ENCODE peak calls at places on chromosomes 6 and 20, in ten cellular contexts. X is CD4-positive, alpha-beta T cell; O is MM.1S; R is WERI-Rb-1; L is GM23248; K is H9; D is hepatocyte; C is tibial nerve; J is brain microvascular endothelial cell; P is uterus. W is an unnamed sample.

GRCh38 chr20:23265226-23265625 is 85.4 kb upstream of the NXT1 start:
- DNase-seq in X (no peak), P (no peak), R (no peak), D (no peak), J (peak), C (no peak), K (no peak), L (peak), O (no peak), W (no peak)

GRCh38 chr20:41366546-41367392 is at the start of gene EMILIN3:
- DNase-seq in P (no peak), O (no peak), C (no peak), L (peak), X (no peak), J (no peak), R (peak), D (peak), K (peak), W (no peak)

GRCh38 chr6:48426636-48427035 is 315.6 kb upstream of the PTCHD4 start:
- DNase-seq in K (no peak), R (no peak), X (no peak), P (no peak), D (no peak), J (peak), C (no peak), O (no peak), L (peak), W (no peak)

GRCh38 chr6:100283288-100283687 is 181.4 kb downstream of the SIM1 start:
- DNase-seq in R (no peak), J (peak), P (no peak), D (peak), K (no peak), L (peak), C (no peak), X (no peak), O (no peak), W (no peak)

GRCh38 chr20:63482021-63482587 is 9.6 kb upstream of the KCNQ2 start:
- DNase-seq in P (no peak), C (no peak), J (no peak), D (no peak), O (no peak), K (no peak), L (no peak), X (no peak), R (no peak), W (no peak)

GRCh38 chr6:7201732-7202541 is 94.2 kb downstream of the RREB1 start:
- DNase-seq in J (no peak), P (no peak), D (no peak), R (no peak), O (no peak), C (no peak), X (no peak), K (no peak), L (no peak), W (no peak)

GRCh38 chr6:55569638-55570037 is 9.4 kb downstream of the HMGCLL1 start:
- DNase-seq in X (no peak), P (no peak), D (no peak), J (no peak), C (no peak), L (no peak), O (no peak), K (no peak), R (no peak), W (no peak)

GRCh38 chr20:32439132-32439829 is 81.2 kb downstream of the ASXL1 start:
- DNase-seq in R (no peak), D (peak), P (no peak), O (no peak), K (no peak), J (peak), X (no peak), L (peak), C (no peak), W (no peak)

GRCh38 chr6:132964868-132965382 is 150.6 kb downstream of the RPS12 start:
- DNase-seq in D (no peak), K (no peak), C (no peak), R (no peak), P (no peak), O (peak), X (no peak), L (no peak), J (peak), W (no peak)

GRCh38 chr6:20660534-20660933 is 126.3 kb downstream of the CDKAL1 start:
- DNase-seq in R (no peak), X (no peak), L (no peak), O (no peak), D (no peak), P (no peak), C (no peak), J (no peak), K (no peak), W (no peak)

GRCh38 chr6:127860723-127861122 is 40.1 kb downstream of the THEMIS start:
- DNase-seq in X (no peak), C (no peak), K (no peak), D (no peak), O (no peak), R (no peak), P (no peak), L (no peak), J (no peak), W (no peak)

GRCh38 chr6:49541936-49542335 is 8.5 kb upstream of the C6orf141 start:
- DNase-seq in P (no peak), L (no peak), X (no peak), J (no peak), D (no peak), R (no peak), C (no peak), K (no peak), O (no peak), W (no peak)

GRCh38 chr6:116165596-116165995 is 39.7 kb upstream of the COL10A1 start:
- DNase-seq in J (no peak), L (no peak), P (no peak), O (no peak), D (no peak), X (no peak), K (no peak), R (no peak), C (no peak), W (no peak)

GRCh38 chr6:39821014-39821738 is 29.0 kb downstream of the DAAM2 start:
- DNase-seq in K (no peak), R (no peak), O (no peak), P (no peak), D (no peak), J (no peak), L (peak), C (no peak), X (no peak), W (no peak)

GRCh38 chr20:32970973-32971300 is 33.3 kb downstream of the SUN5 start:
- DNase-seq in X (no peak), O (no peak), P (no peak), D (peak), K (peak), R (no peak), C (no peak), L (no peak), J (no peak), W (no peak)

GRCh38 chr20:41163821-41164220 is 26.5 kb downstream of the PLCG1 start:
- DNase-seq in D (no peak), J (no peak), L (no peak), C (no peak), K (no peak), X (no peak), R (no peak), P (no peak), O (no peak), W (no peak)

GRCh38 chr20:532530-532929 is 11.1 kb downstream of the CSNK2A1 start:
- DNase-seq in O (no peak), D (no peak), J (no peak), P (no peak), C (no peak), R (no peak), K (no peak), X (no peak), L (no peak), W (no peak)

GRCh38 chr20:4102381-4102780 is 87.0 kb upstream of the RNF24 start:
- DNase-seq in K (no peak), J (no peak), O (no peak), C (no peak), P (no peak), R (no peak), L (peak), X (no peak), D (no peak), W (no peak)

GRCh38 chr20:13401596-13401995 is 180.5 kb downstream of the ISM1 start:
- DNase-seq in L (peak), J (no peak), R (no peak), D (no peak), C (no peak), P (no peak), K (no peak), O (no peak), X (no peak), W (no peak)

GRCh38 chr6:148846778-148847761 is 100.2 kb downstream of the UST start:
- DNase-seq in C (no peak), D (no peak), L (peak), J (no peak), R (no peak), P (no peak), O (no peak), X (no peak), K (no peak), W (no peak)

GRCh38 chr20:57390604-57391438 is at the start of gene RBM38:
- DNase-seq in C (no peak), R (peak), X (peak), L (peak), J (no peak), O (peak), P (peak), D (peak), K (peak), W (no peak)

GRCh38 chr6:129643968-129644367 is 66.0 kb downstream of the ARHGAP18 start:
- DNase-seq in O (no peak), R (no peak), D (no peak), K (no peak), L (no peak), X (no peak), C (no peak), J (no peak), P (no peak), W (no peak)

GRCh38 chr6:118843685-118844390 is 50.1 kb upstream of the ASF1A start:
- DNase-seq in P (no peak), C (no peak), D (no peak), L (peak), K (no peak), J (peak), X (no peak), R (no peak), O (no peak), W (no peak)

GRCh38 chr6:79538481-79538971 is 1.3 kb upstream of the LCA5 start:
- DNase-seq in X (no peak), P (no peak), C (no peak), J (no peak), D (no peak), K (no peak), L (peak), R (no peak), O (no peak), W (no peak)

GRCh38 chr20:2804041-2804828 is 3.8 kb upstream of the CPXM1 start:
- DNase-seq in O (no peak), C (no peak), P (no peak), D (no peak), J (no peak), R (no peak), L (no peak), X (no peak), K (no peak), W (no peak)

GRCh38 chr6:19972221-19972620 is 135.1 kb downstream of the ID4 start:
- DNase-seq in J (no peak), P (no peak), O (no peak), C (no peak), L (no peak), D (no peak), K (no peak), X (no peak), R (no peak), W (no peak)

GRCh38 chr6:47059216-47059885 is 17.2 kb upstream of the ADGRF1 start:
- DNase-seq in L (no peak), J (no peak), D (no peak), O (no peak), C (no peak), K (no peak), R (no peak), X (no peak), P (no peak), W (no peak)

GRCh38 chr6:14068133-14068532 is 49.4 kb upstream of the CD83 start:
- DNase-seq in O (no peak), J (peak), X (no peak), D (no peak), P (no peak), C (no peak), L (peak), R (no peak), K (no peak), W (no peak)

GRCh38 chr6:23589811-23590210 is 536.2 kb upstream of the NRSN1 start:
- DNase-seq in C (no peak), K (no peak), L (no peak), P (no peak), O (no peak), D (no peak), X (no peak), J (no peak), R (no peak), W (no peak)

GRCh38 chr6:36334343-36334742 is 2.3 kb downstream of the BNIP5 start:
- DNase-seq in X (no peak), C (no peak), K (no peak), R (no peak), O (no peak), P (no peak), L (no peak), D (peak), J (no peak), W (no peak)

GRCh38 chr6:136405410-136406029 is 115.9 kb upstream of the BCLAF1 start:
- DNase-seq in X (no peak), K (no peak), R (no peak), D (no peak), J (no peak), O (no peak), P (no peak), L (peak), C (no peak), W (no peak)

GRCh38 chr6:41066867-41067304 is 5.3 kb downstream of the OARD1 start:
- DNase-seq in L (peak), O (peak), D (peak), X (peak), J (peak), C (peak), P (peak), K (peak), R (peak), W (no peak)

GRCh38 chr6:161152904-161153662 is 120.8 kb downstream of the AGPAT4 start:
- DNase-seq in L (peak), R (no peak), X (no peak), O (no peak), J (no peak), P (no peak), C (no peak), K (no peak), D (no peak), W (no peak)

GRCh38 chr20:15708984-15709598 is 864.2 kb downstream of the KIF16B start:
- DNase-seq in R (peak), D (peak), X (peak), K (peak), L (peak), P (no peak), O (peak), J (no peak), C (no peak), W (no peak)

GRCh38 chr6:43426928-43427405 is 374 bp upstream of the ABCC10 start:
- DNase-seq in L (no peak), J (no peak), X (no peak), C (no peak), D (no peak), K (no peak), R (no peak), O (no peak), P (no peak), W (no peak)
- H3K27ac ChIP-seq in L (peak), J (peak), X (peak), C (peak), D (peak), K (no peak), R (peak), O (peak), P (peak), W (peak)

DNA sequence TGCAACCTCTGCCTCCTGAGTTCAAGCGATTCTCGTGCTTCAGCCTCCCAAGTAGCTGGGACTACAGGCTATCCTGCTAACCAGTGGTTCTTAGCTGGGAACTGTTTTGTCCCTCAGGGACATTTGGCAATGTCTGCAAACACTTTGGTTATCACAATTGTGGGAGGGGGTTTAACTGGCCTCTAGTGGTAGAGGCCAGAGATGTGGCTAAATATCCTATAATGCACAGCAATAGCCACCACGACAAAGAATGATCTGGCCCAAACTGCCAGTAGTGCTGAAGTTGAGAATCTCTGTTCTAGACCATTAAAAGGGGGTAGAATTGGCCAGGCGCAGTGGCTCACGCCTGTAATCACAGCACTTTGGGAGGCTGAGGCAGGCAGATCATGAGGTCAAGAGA is 28.8 kb downstream of the AKIRIN2 start:
- DNase-seq in R (no peak), L (no peak), X (no peak), C (no peak), K (no peak), O (no peak), J (no peak), D (no peak), P (no peak), W (no peak)
- H3K27ac ChIP-seq in R (no peak), L (no peak), X (no peak), C (no peak), K (no peak), O (no peak), J (no peak), D (peak), P (no peak), W (no peak)

GRCh38 chr6:166726193-166726592 is 99.1 kb upstream of the RPS6KA2 start:
- DNase-seq in K (no peak), O (no peak), D (peak), L (peak), P (no peak), J (no peak), R (no peak), X (no peak), C (no peak), W (no peak)

GRCh38 chr6:166722779-166723178 is 95.7 kb upstream of the RPS6KA2 start:
- DNase-seq in C (no peak), P (no peak), D (no peak), R (no peak), X (no peak), J (no peak), L (no peak), K (no peak), O (no peak), W (no peak)

GRCh38 chr6:166724576-166724975 is 97.5 kb upstream of the RPS6KA2 start:
- DNase-seq in D (no peak), L (peak), X (no peak), R (no peak), C (no peak), J (no peak), K (no peak), P (no peak), O (no peak), W (no peak)

GRCh38 chr6:166728884-166729530 is 102.0 kb upstream of the RPS6KA2 start:
- DNase-seq in K (no peak), X (no peak), O (no peak), R (no peak), D (no peak), J (no peak), C (no peak), P (no peak), L (no peak), W (no peak)

GRCh38 chr6:166725571-166725970 is 98.5 kb upstream of the RPS6KA2 start:
- DNase-seq in P (no peak), O (no peak), C (no peak), D (no peak), J (no peak), X (no peak), K (no peak), L (no peak), R (no peak), W (no peak)
- H3K27ac ChIP-seq in P (no peak), O (no peak), C (no peak), D (no peak), J (no peak), X (no peak), K (no peak), L (no peak), R (no peak), W (no peak)

GRCh38 chr6:38617856-38618255 is 21.9 kb downstream of the BTBD9 start:
- DNase-seq in C (no peak), J (no peak), X (no peak), L (no peak), D (no peak), O (no peak), K (no peak), P (no peak), R (no peak), W (no peak)

GRCh38 chr6:38610050-38610619 is 29.6 kb downstream of the BTBD9 start:
- DNase-seq in P (no peak), D (no peak), J (no peak), R (no peak), L (no peak), X (no peak), C (no peak), K (no peak), O (no peak), W (no peak)

DNA sequence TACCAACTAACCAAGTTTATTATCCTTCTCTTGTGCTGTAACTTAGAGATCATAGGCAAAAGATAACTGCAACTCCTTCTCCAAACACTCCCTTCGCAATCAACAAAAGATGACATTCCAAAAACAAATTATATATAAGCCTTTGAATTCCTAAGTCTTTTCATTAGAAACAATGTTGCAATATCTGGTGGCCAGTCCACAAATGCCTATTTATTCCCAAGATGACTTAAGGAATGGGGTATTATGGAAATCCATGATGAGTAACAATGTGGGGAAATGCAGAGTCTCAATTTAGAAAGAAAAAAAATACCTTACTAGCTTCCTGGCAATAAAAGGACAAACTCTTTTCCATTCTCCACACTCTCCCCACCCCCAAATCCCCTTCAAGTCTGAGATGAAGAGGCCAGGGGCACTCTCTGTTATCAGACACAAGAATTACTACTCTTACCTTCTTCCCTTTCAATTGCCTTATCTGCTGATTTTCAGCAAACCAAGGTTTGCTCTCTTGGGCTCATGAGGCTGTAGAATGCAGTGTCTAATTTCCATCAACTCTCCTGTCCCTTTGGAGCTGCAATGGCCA is 27.3 kb downstream of the BTBD9 start:
- DNase-seq in P (no peak), D (no peak), C (no peak), K (no peak), X (no peak), J (no peak), L (peak), R (no peak), O (no peak), W (no peak)
- H3K27ac ChIP-seq in P (no peak), D (peak), C (no peak), K (no peak), X (no peak), J (no peak), L (peak), R (no peak), O (no peak), W (peak)

GRCh38 chr6:125058562-125058961 is 95.0 kb upstream of the TPD52L1 start:
- DNase-seq in L (no peak), C (no peak), O (no peak), R (no peak), D (no peak), X (no peak), J (no peak), P (no peak), K (no peak), W (no peak)
- H3K27ac ChIP-seq in L (no peak), C (no peak), O (no peak), R (peak), D (no peak), X (no peak), J (no peak), P (no peak), K (no peak), W (no peak)

GRCh38 chr6:108738684-108739406 is 109.4 kb upstream of the ARMC2 start:
- DNase-seq in P (no peak), C (no peak), J (no peak), X (no peak), D (no peak), R (no peak), L (no peak), K (no peak), O (no peak), W (no peak)
- H3K27ac ChIP-seq in P (no peak), C (no peak), J (peak), X (no peak), D (no peak), R (no peak), L (peak), K (no peak), O (no peak), W (no peak)